ENCODE peak calls at places on chromosome 16, in five cellular contexts. S is AG04450; B is D341Med; L is GM10248; H is activated CD4-positive, alpha-beta T cell treated with anti-CD3 and anti-CD28 coated beads, Interleukin-2, amount 50 U/mL, for 1 hour. E is an unnamed sample.

GRCh38 chr16:89115216-89115949 is 21.7 kb downstream of the ACSF3 start:
- DNase-seq in S (no peak), B (no peak), L (peak), H (peak), E (peak)

GRCh38 chr16:65406933-65407332 is 285.1 kb upstream of the CDH11 start:
- DNase-seq in S (no peak), B (no peak), L (no peak), H (no peak), E (no peak)

GRCh38 chr16:19522369-19523159 is 666 bp upstream of the GDE1 start:
- DNase-seq in S (no peak), B (no peak), L (no peak), H (no peak), E (no peak)

GRCh38 chr16:82761858-82762257 is 135.1 kb downstream of the CDH13 start:
- DNase-seq in S (peak), B (no peak), L (no peak), H (no peak), E (no peak)

GRCh38 chr16:66315210-66315825 is 51.2 kb upstream of the CDH5 start:
- DNase-seq in S (peak), B (peak), L (peak), H (peak), E (no peak)

GRCh38 chr16:77307764-77308561 is 108.8 kb downstream of the SYCE1L start:
- DNase-seq in S (no peak), B (no peak), L (no peak), H (no peak), E (no peak)

GRCh38 chr16:4172070-4172469 is 55.8 kb upstream of the ADCY9 start:
- DNase-seq in S (peak), B (no peak), L (no peak), H (no peak), E (no peak)

GRCh38 chr16:81888520-81889394 is 109.7 kb downstream of the PLCG2 start:
- DNase-seq in S (no peak), B (no peak), L (no peak), H (no peak), E (no peak)

GRCh38 chr16:57358527-57359095 is at the start of gene CCL22:
- DNase-seq in S (no peak), B (no peak), L (peak), H (no peak), E (no peak)

GRCh38 chr16:4489030-4489429 is 12.8 kb downstream of the HMOX2 start:
- DNase-seq in S (peak), B (no peak), L (no peak), H (no peak), E (no peak)

GRCh38 chr16:77322757-77323156 is 112.1 kb downstream of the ADAMTS18 start:
- DNase-seq in S (no peak), B (no peak), L (no peak), H (no peak), E (no peak)

GRCh38 chr16:21218135-21218534 is 6.8 kb upstream of the ZP2 start:
- DNase-seq in S (no peak), B (no peak), L (no peak), H (no peak), E (no peak)

GRCh38 chr16:67917852-67918236 is 13.8 kb downstream of the CTRL start:
- DNase-seq in S (no peak), B (no peak), L (no peak), H (no peak), E (no peak)

E was measured in esophagus squamous epithelium.